ENCODE peak calls at places on chromosomes 4 and X, in seven cellular contexts. R, N, K, F, O, V and P are unnamed samples.

GRCh38 chrX:25084446-25084845 is 68.7 kb upstream of the ARX start:
- DNase-seq in K (no peak), V (no peak), F (no peak), N (no peak), R (no peak), O (no peak), P (no peak)

GRCh38 chr4:180913750-180914149 is 1329.5 kb upstream of the TENM3 start:
- DNase-seq in K (peak), O (no peak), F (no peak), N (no peak), V (no peak), R (no peak), P (no peak)

GRCh38 chrX:24702362-24703184 is 8.9 kb downstream of the POLA1 start:
- DNase-seq in F (no peak), K (no peak), N (no peak), V (no peak), R (no peak), O (no peak), P (no peak)

GRCh38 chr4:11415409-11416070 is 13.2 kb downstream of the HS3ST1 start:
- DNase-seq in O (no peak), F (no peak), V (no peak), N (no peak), K (no peak), R (no peak), P (no peak)

GRCh38 chrX:134512566-134512965 is 52.6 kb downstream of the HPRT1 start:
- DNase-seq in K (peak), V (no peak), O (no peak), F (peak), R (peak), N (no peak), P (peak)

GRCh38 chr4:54165011-54165410 is 64.1 kb upstream of the PDGFRA start:
- DNase-seq in K (no peak), O (no peak), N (no peak), V (no peak), F (no peak), R (no peak), P (no peak)

GRCh38 chrX:137916090-137916746 is 350.3 kb downstream of the ZIC3 start:
- DNase-seq in N (no peak), F (no peak), R (no peak), O (no peak), K (no peak), V (no peak), P (no peak)

GRCh38 chr4:122531514-122531913 is 75.0 kb upstream of the IL2 start:
- DNase-seq in O (no peak), R (no peak), V (no peak), K (no peak), N (no peak), F (no peak), P (no peak)

GRCh38 chr4:122716825-122717448 is 15.6 kb upstream of the BBS12 start:
- DNase-seq in R (peak), V (peak), O (peak), F (peak), N (no peak), K (peak), P (peak)

GRCh38 chr4:52712991-52713275 is 38.3 kb downstream of the ERVMER34-1 start:
- DNase-seq in R (no peak), V (no peak), O (no peak), F (no peak), K (no peak), N (no peak), P (no peak)

GRCh38 chr4:145887241-145887964 is 51.2 kb downstream of the ZNF827 start:
- DNase-seq in N (no peak), V (no peak), F (peak), R (no peak), O (peak), K (peak), P (peak)

GRCh38 chrX:1242901-1243402 is 25.7 kb upstream of the CSF2RA start:
- DNase-seq in V (no peak), O (no peak), R (peak), F (no peak), N (no peak), K (no peak), P (no peak)

GRCh38 chr4:39061450-39061849 is 582 bp upstream of the KLHL5 start:
- DNase-seq in O (no peak), V (no peak), K (no peak), F (no peak), N (no peak), R (no peak), P (no peak)

GRCh38 chr4:8168832-8169598 is 10.4 kb upstream of the ABLIM2 start:
- DNase-seq in V (no peak), O (no peak), R (no peak), K (no peak), N (no peak), F (no peak), P (no peak)

GRCh38 chrX:123450217-123450616 is 266.1 kb downstream of the GRIA3 start:
- DNase-seq in N (no peak), F (peak), R (peak), O (no peak), K (peak), V (no peak), P (peak)

GRCh38 chr4:131635191-131635590 is 1513.9 kb upstream of the PCDH10 start:
- DNase-seq in F (no peak), K (no peak), R (no peak), O (no peak), N (no peak), V (no peak), P (no peak)

GRCh38 chr4:7904108-7904516 is 35.5 kb downstream of the AFAP1 start:
- DNase-seq in F (peak), O (no peak), R (no peak), V (no peak), K (peak), N (no peak), P (peak)

GRCh38 chr4:52659722-52660261 is 691 bp upstream of the USP46 start:
- DNase-seq in O (peak), R (peak), N (peak), V (peak), K (no peak), F (peak), P (peak)

GRCh38 chrX:13428055-13428786 is 108.4 kb upstream of the ATXN3L start:
- DNase-seq in R (no peak), F (peak), K (peak), N (no peak), V (no peak), O (no peak), P (peak)

GRCh38 chrX:47380268-47380667 is 9.9 kb downstream of the ZNF157 start:
- DNase-seq in F (peak), K (peak), O (peak), V (no peak), N (no peak), R (no peak), P (no peak)

GRCh38 chr4:9970399-9971011 is 50.8 kb downstream of the SLC2A9 start:
- DNase-seq in V (no peak), N (no peak), F (no peak), K (no peak), O (no peak), R (no peak), P (no peak)

GRCh38 chr4:168449740-168450442 is 30.4 kb downstream of the DDX60L start:
- DNase-seq in F (peak), N (no peak), O (peak), K (peak), R (no peak), V (peak), P (peak)

GRCh38 chr4:44425614-44426208 is 22.9 kb downstream of the KCTD8 start:
- DNase-seq in N (no peak), F (no peak), V (no peak), R (no peak), K (peak), O (no peak), P (peak)

GRCh38 chr4:958314-958665 is 15.1 kb downstream of the DGKQ start:
- DNase-seq in V (peak), O (peak), K (no peak), N (peak), F (no peak), R (no peak), P (no peak)

GRCh38 chr4:111854494-111855087 is 290.7 kb upstream of the FAM241A start:
- DNase-seq in N (no peak), K (peak), R (peak), V (no peak), O (no peak), F (peak), P (peak)

GRCh38 chr4:1294891-1295290 is 5.2 kb downstream of the MAEA start:
- DNase-seq in N (no peak), O (no peak), K (no peak), R (no peak), V (no peak), F (no peak), P (no peak)

GRCh38 chrX:150761176-150761818 is 68.1 kb downstream of the MTMR1 start:
- DNase-seq in R (no peak), O (no peak), F (peak), V (no peak), N (no peak), K (no peak), P (no peak)

GRCh38 chr4:161496-162284 is 37.4 kb downstream of the ZNF718 start:
- DNase-seq in R (no peak), N (no peak), V (no peak), F (no peak), O (no peak), K (peak), P (no peak)

GRCh38 chr4:147037089-147037488 is 91.4 kb upstream of the TTC29 start:
- DNase-seq in O (no peak), F (no peak), K (no peak), R (no peak), V (no peak), N (no peak), P (no peak)

GRCh38 chr4:101086801-101087586 is 260.3 kb downstream of the PPP3CA start:
- DNase-seq in R (no peak), N (no peak), V (no peak), K (no peak), F (no peak), O (no peak), P (no peak)
- TF ChIP-seq CTCF in R (no peak), N (no peak), V (no peak), K (peak), F (peak), O (no peak), P (peak)

GRCh38 chrX:115311666-115312065 is 22.2 kb downstream of the LUZP4 start:
- DNase-seq in R (no peak), O (no peak), N (no peak), K (no peak), V (peak), F (no peak), P (peak)
- TF ChIP-seq CTCF in R (no peak), O (no peak), N (no peak), K (no peak), V (no peak), F (no peak), P (no peak)

GRCh38 chrX:51641421-51642021 is 22.8 kb upstream of the CENPVL3 start:
- DNase-seq in F (peak), O (no peak), R (peak), K (peak), N (no peak), V (no peak), P (peak)
- TF ChIP-seq CTCF in F (peak), O (peak), R (peak), K (peak), N (peak), V (no peak), P (peak)

GRCh38 chrX:112048707-112049106 is 33.9 kb downstream of the TRPC5 start:
- DNase-seq in F (no peak), N (no peak), K (no peak), O (no peak), V (no peak), R (no peak), P (no peak)

DNA sequence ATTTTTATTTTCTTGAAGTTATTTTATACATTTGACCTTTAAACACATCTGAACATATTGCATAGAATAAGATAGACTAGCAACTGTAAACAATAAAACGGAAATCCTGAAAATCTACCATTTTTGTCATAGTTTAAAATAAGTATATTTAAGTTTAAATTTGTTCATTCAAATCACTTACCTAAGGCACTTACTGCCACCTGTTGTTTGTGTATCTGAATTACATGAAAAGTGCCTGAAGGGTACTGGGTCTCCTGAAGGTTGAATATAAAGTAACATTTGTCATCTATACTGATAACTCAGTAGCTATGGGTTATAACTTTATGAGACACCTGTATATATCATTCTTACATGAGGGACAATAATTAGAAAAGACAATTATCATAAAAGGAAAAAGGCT is 38.6 kb downstream of the TRPC5 start:
- DNase-seq in V (no peak), O (no peak), R (peak), K (peak), F (peak), N (no peak), P (peak)
- TF ChIP-seq CTCF in V (no peak), O (no peak), R (no peak), K (peak), F (peak), N (peak), P (no peak)

GRCh38 chr4:4521767-4522166 is 20.1 kb downstream of the STX18 start:
- DNase-seq in N (no peak), K (no peak), F (no peak), V (no peak), O (no peak), R (no peak), P (no peak)

GRCh38 chr4:4521069-4521468 is 20.8 kb downstream of the STX18 start:
- DNase-seq in V (no peak), F (no peak), O (no peak), N (no peak), K (no peak), R (no peak), P (no peak)

GRCh38 chr4:4519296-4519898 is 22.5 kb downstream of the STX18 start:
- DNase-seq in K (peak), R (no peak), O (no peak), N (no peak), F (no peak), V (no peak), P (peak)

GRCh38 chr4:4526401-4526800 is 15.4 kb downstream of the STX18 start:
- DNase-seq in F (peak), N (no peak), K (no peak), R (no peak), O (no peak), V (no peak), P (no peak)

DNA sequence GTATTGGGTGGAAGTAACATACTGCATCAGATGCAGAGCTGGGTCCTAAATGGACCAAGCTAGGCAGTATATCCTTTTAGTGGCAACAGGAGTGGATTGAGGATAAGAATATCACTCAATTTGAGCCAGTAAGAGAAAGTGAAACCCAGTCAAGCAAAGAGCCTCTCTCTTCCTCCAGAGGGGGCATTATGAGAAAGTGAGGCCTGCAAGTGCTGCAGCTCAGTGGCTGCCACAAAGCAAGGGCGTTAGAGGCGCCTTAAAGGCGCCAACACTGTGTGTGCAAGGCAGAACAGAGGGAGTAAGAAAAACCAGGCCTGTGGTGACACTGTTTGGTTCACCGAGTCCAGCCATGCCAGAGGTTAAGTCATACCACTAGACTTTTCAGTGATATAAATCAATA is 17.5 kb downstream of the STX18 start:
- DNase-seq in V (no peak), R (no peak), F (no peak), O (no peak), K (no peak), N (no peak), P (no peak)
- TF ChIP-seq CTCF in V (no peak), R (no peak), F (peak), O (no peak), K (no peak), N (peak), P (no peak)

DNA sequence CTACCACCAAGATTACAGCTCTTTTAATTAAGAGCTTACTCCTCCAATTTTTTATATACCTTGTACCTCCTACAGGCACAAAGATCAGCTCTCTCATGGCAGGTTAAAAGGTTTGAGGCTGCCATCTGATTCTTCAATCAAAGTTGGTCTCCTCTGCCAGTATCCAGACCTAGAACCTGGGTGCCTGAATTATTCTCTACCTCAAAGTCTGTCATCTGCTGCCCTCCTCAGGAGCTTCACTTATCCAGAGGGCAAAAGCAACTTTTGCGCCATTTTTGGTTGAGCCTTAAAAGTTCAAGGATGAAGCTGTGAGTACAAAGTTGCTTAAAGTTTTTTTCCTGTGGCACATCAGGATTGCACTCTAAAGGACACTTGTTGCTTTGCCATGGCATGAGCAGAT is 343.7 kb upstream of the PPP1R2C start:
- DNase-seq in F (peak), V (no peak), K (peak), N (no peak), R (no peak), O (no peak), P (no peak)
- TF ChIP-seq CTCF in F (peak), V (no peak), K (no peak), N (no peak), R (no peak), O (no peak), P (no peak)

DNA sequence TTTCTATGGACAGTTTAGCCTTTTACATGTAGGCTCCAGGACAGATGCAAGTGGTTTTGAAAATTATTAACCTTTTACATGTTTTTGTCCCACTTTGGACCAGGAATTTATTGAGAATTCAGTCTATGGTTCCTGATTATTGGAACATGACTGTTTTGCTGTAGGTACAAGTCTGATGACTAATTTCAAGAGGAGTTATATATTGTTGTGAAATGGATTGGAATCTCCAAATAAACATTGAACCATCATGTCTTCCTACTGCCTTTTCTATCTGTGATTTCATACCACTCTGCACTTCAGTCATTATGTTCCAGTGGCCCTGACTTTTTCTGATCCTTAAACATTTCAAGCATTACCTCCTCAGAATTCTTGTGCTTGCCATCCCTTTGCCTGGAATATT is 35.9 kb downstream of the TBC1D19 start:
- DNase-seq in V (no peak), N (no peak), O (no peak), K (peak), F (peak), R (no peak), P (peak)
- TF ChIP-seq CTCF in V (no peak), N (no peak), O (no peak), K (no peak), F (no peak), R (no peak), P (no peak)